ENCODE peak calls at places on chromosomes 4 and X, in six cellular contexts. L, F, S, T, I and R are unnamed samples.

GRCh38 chr4:20615492-20616136 is 84.6 kb upstream of the PACRGL start:
- DNase-seq in L (no peak), F (no peak), S (no peak), T (no peak), I (peak), R (no peak)

GRCh38 chrX:132480581-132481203 is 8.1 kb downstream of the MBNL3 start:
- DNase-seq in L (no peak), F (peak), S (peak), T (peak), I (peak), R (peak)

GRCh38 chr4:20095805-20096541 is 155.7 kb upstream of the SLIT2 start:
- DNase-seq in L (no peak), F (no peak), S (no peak), T (no peak), I (peak), R (no peak)

GRCh38 chr4:155772459-155773195 is 13.8 kb downstream of the GUCY1B1 start:
- DNase-seq in L (no peak), F (no peak), S (peak), T (no peak), I (no peak), R (no peak)

GRCh38 chr4:107317596-107317995 is 281.5 kb upstream of the DKK2 start:
- DNase-seq in L (no peak), F (no peak), S (no peak), T (no peak), I (peak), R (no peak)

GRCh38 chr4:48078862-48079655 is 55.0 kb downstream of the TXK start:
- DNase-seq in L (no peak), F (no peak), S (no peak), T (no peak), I (no peak), R (no peak)

GRCh38 chr4:70734168-70734954 is 12.6 kb downstream of the RUFY3 start:
- DNase-seq in L (no peak), F (peak), S (peak), T (peak), I (peak), R (peak)

GRCh38 chr4:1357356-1358248 is 10.6 kb downstream of the UVSSA start:
- DNase-seq in L (no peak), F (no peak), S (no peak), T (no peak), I (no peak), R (no peak)

GRCh38 chrX:133838761-133839676 is 146.4 kb downstream of the GPC3 start:
- DNase-seq in L (peak), F (peak), S (peak), T (peak), I (peak), R (peak)

GRCh38 chr4:1512738-1513660 is 106.8 kb upstream of the NKX1-1 start:
- DNase-seq in L (peak), F (peak), S (no peak), T (no peak), I (peak), R (peak)

GRCh38 chr4:39719804-39720580 is 22.1 kb downstream of the UBE2K start:
- DNase-seq in L (no peak), F (no peak), S (no peak), T (no peak), I (no peak), R (no peak)

GRCh38 chrX:129697204-129697829 is 41.5 kb upstream of the XPNPEP2 start:
- DNase-seq in L (no peak), F (no peak), S (no peak), T (no peak), I (no peak), R (no peak)

GRCh38 chrX:65689377-65689776 is 21.9 kb downstream of the MSN start:
- DNase-seq in L (no peak), F (no peak), S (no peak), T (no peak), I (no peak), R (no peak)

GRCh38 chrX:1465261-1466231 is 12.8 kb upstream of the ASMTL start:
- DNase-seq in L (no peak), F (no peak), S (no peak), T (no peak), I (no peak), R (no peak)

GRCh38 chrX:118437283-118437682 is 58.3 kb upstream of the DOCK11 start:
- DNase-seq in L (no peak), F (no peak), S (no peak), T (no peak), I (peak), R (no peak)

GRCh38 chrX:135477576-135477975 is 42.9 kb upstream of the INTS6L start:
- DNase-seq in L (peak), F (peak), S (peak), T (no peak), I (peak), R (peak)

GRCh38 chr4:71449040-71449439 is 110.2 kb downstream of the SLC4A4 start:
- DNase-seq in L (no peak), F (no peak), S (no peak), T (no peak), I (no peak), R (no peak)

GRCh38 chr4:47287735-47288134 is 175.8 kb downstream of the COMMD8 start:
- DNase-seq in L (no peak), F (no peak), S (peak), T (peak), I (peak), R (peak)

GRCh38 chrX:125757794-125758564 is 408.1 kb downstream of the DCAF12L2 start:
- DNase-seq in L (no peak), F (no peak), S (no peak), T (no peak), I (no peak), R (no peak)

GRCh38 chr4:53987761-53988171 is 76.6 kb downstream of the CHIC2 start:
- DNase-seq in L (no peak), F (no peak), S (peak), T (no peak), I (peak), R (no peak)

GRCh38 chr4:2954358-2955185 is 8.6 kb downstream of the NOP14 start:
- DNase-seq in L (peak), F (no peak), S (no peak), T (peak), I (no peak), R (peak)

GRCh38 chr4:172830295-172830764 is 338.3 kb upstream of the GALNT7 start:
- DNase-seq in L (no peak), F (no peak), S (peak), T (peak), I (no peak), R (peak)

GRCh38 chr4:137363496-137363895 is 168.8 kb downstream of the PCDH18 start:
- DNase-seq in L (no peak), F (no peak), S (peak), T (no peak), I (peak), R (no peak)

GRCh38 chr4:15961778-15962510 is 1.0 kb downstream of the FGFBP2 start:
- DNase-seq in L (no peak), F (no peak), S (no peak), T (no peak), I (no peak), R (no peak)

GRCh38 chr4:101103381-101104142 is 243.8 kb downstream of the PPP3CA start:
- DNase-seq in L (no peak), F (no peak), S (peak), T (peak), I (peak), R (peak)

GRCh38 chr4:40140206-40140605 is 56.6 kb upstream of the RHOH start:
- DNase-seq in L (no peak), F (no peak), S (no peak), T (no peak), I (no peak), R (no peak)

GRCh38 chr4:113445286-113445685 is 316.3 kb downstream of the CAMK2D start:
- DNase-seq in L (no peak), F (peak), S (peak), T (no peak), I (peak), R (no peak)

GRCh38 chrX:147498796-147499195 is 412.9 kb upstream of the FMR1 start:
- DNase-seq in L (no peak), F (no peak), S (no peak), T (no peak), I (no peak), R (no peak)

GRCh38 chr4:52126946-52127345 is 75.8 kb downstream of the SPATA18 start:
- DNase-seq in L (peak), F (no peak), S (no peak), T (no peak), I (peak), R (no peak)

GRCh38 chr4:88752076-88752463 is 54.4 kb upstream of the NAP1L5 start:
- DNase-seq in L (no peak), F (no peak), S (no peak), T (no peak), I (no peak), R (no peak)

DNA sequence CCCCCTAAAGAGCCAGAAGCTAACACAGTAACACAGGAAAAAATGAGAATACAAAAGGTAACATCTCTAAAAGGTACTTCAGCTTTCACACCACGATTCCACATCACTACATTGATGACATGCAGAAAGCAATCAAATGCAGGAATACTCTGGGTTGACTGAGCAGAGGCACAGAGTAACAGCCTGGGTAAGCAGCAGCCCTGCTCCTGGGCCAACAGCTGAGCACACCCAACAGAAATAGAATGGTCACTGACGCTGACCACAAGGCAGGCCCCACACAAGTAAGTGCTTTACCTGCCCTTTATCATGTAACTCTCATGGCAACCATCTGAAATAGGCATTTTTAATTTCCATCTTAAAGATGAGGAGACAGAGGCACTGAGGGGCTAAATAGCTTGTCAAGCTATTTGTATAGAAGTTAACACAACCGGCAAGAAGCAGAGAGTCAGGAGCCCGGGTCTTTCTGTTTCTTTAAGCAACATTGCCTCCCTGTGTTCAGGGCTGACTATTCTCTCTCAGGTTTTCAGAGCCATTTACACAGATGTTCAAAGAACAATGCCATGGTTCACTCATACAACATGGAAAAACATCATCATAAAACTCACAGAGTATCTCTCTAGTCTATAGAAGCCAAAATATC is 168.9 kb downstream of the ZNF674 start:
- DNase-seq in L (peak), F (peak), S (peak), T (peak), I (peak), R (no peak)
- TF ChIP-seq CTCF in L (peak), F (peak), S (peak), T (no peak), I (peak), R (no peak)

GRCh38 chrX:106752101-106752678 is 25.7 kb downstream of the RNF128 start:
- DNase-seq in L (peak), F (no peak), S (peak), T (no peak), I (peak), R (no peak)
- TF ChIP-seq CTCF in L (peak), F (no peak), S (peak), T (no peak), I (peak), R (no peak)

GRCh38 chrX:40468033-40468979 is 112.5 kb upstream of the ATP6AP2 start:
- DNase-seq in L (peak), F (peak), S (peak), T (peak), I (peak), R (peak)
- TF ChIP-seq CTCF in L (peak), F (peak), S (no peak), T (peak), I (peak), R (no peak)

GRCh38 chr4:33625762-33626161 is 2618.6 kb downstream of the ARAP2 start:
- DNase-seq in L (peak), F (no peak), S (peak), T (no peak), I (no peak), R (no peak)
- TF ChIP-seq CTCF in L (peak), F (no peak), S (no peak), T (no peak), I (no peak), R (no peak)

DNA sequence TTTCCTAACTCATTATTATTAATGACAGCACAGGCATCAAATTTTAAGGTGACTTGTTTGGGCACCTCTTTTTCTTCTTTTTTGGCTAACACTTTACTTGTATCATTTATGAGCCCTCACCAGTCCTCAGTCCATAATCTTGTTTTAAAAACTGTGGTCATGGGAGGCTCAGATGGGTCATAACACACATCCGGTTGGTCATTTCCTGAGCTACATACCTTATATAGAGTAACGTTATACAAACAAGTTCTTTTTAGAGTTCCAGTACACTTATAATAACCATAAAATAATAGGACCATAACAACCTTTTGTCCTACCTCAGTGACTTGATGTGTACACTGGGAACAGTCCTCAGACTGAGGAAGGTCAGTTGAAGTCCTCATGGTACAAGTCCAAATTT is 21.1 kb upstream of the PLS3 start:
- DNase-seq in L (no peak), F (no peak), S (no peak), T (no peak), I (no peak), R (no peak)
- TF ChIP-seq CTCF in L (no peak), F (no peak), S (no peak), T (no peak), I (no peak), R (no peak)

GRCh38 chr4:139606600-139607301 is 50.7 kb upstream of the SETD7 start:
- DNase-seq in L (no peak), F (no peak), S (peak), T (no peak), I (peak), R (no peak)
- TF ChIP-seq CTCF in L (peak), F (no peak), S (no peak), T (no peak), I (peak), R (no peak)